ENCODE peak calls at places on chromosome 11, in six cellular contexts. One of them, this sample, is unnamed.

GRCh38 chr11:9004310-9004945 is 627 bp upstream of the NRIP3 start:
- DNase-seq in heart left ventricle: peak; percentile 29
- DNase-seq in CD8-positive, alpha-beta T cell: peak; percentile 10
- DNase-seq in NCI-H460: no peak
- DNase-seq in EH: no peak
- DNase-seq in Ammon's horn: no peak
- DNase-seq in this sample: no peak

GRCh38 chr11:10388096-10388495 is 67.0 kb upstream of the AMPD3 start:
- DNase-seq in Ammon's horn: no peak
- DNase-seq in EH: no peak
- DNase-seq in CD8-positive, alpha-beta T cell: no peak
- DNase-seq in heart left ventricle: no peak
- DNase-seq in NCI-H460: no peak
- DNase-seq in this sample: no peak

GRCh38 chr11:134537941-134538340 is 125.9 kb upstream of the B3GAT1 start:
- DNase-seq in NCI-H460: no peak
- DNase-seq in CD8-positive, alpha-beta T cell: no peak
- DNase-seq in heart left ventricle: no peak
- DNase-seq in EH: no peak
- DNase-seq in Ammon's horn: no peak
- DNase-seq in this sample: no peak

GRCh38 chr11:16820324-16821092 is 82.1 kb downstream of the C11orf58 start:
- DNase-seq in NCI-H460: peak; percentile 34
- DNase-seq in Ammon's horn: peak; percentile 81
- DNase-seq in heart left ventricle: peak; percentile 88
- DNase-seq in CD8-positive, alpha-beta T cell: peak; percentile 42
- DNase-seq in EH: peak; percentile 65
- DNase-seq in this sample: peak; percentile 71

GRCh38 chr11:6251120-6251733 is 8.4 kb upstream of the CCKBR start:
- DNase-seq in NCI-H460: peak; percentile 46
- DNase-seq in CD8-positive, alpha-beta T cell: peak; percentile 14
- DNase-seq in heart left ventricle: peak; percentile 70
- DNase-seq in Ammon's horn: peak; percentile 51
- DNase-seq in EH: peak; percentile 76
- DNase-seq in this sample: peak; percentile 73

GRCh38 chr11:12386745-12387144 is 9.4 kb downstream of the PARVA start:
- DNase-seq in CD8-positive, alpha-beta T cell: no peak
- DNase-seq in Ammon's horn: no peak
- DNase-seq in heart left ventricle: no peak
- DNase-seq in NCI-H460: no peak
- DNase-seq in EH: peak; percentile 46
- DNase-seq in this sample: no peak

GRCh38 chr11:62505112-62505783 is 41.4 kb downstream of the AHNAK start:
- DNase-seq in CD8-positive, alpha-beta T cell: no peak
- DNase-seq in Ammon's horn: no peak
- DNase-seq in EH: no peak
- DNase-seq in heart left ventricle: peak; percentile 46
- DNase-seq in NCI-H460: no peak
- DNase-seq in this sample: no peak

GRCh38 chr11:91091564-91091963 is 868.7 kb upstream of the CHORDC1 start:
- DNase-seq in CD8-positive, alpha-beta T cell: no peak
- DNase-seq in heart left ventricle: no peak
- DNase-seq in EH: no peak
- DNase-seq in NCI-H460: no peak
- DNase-seq in Ammon's horn: no peak
- DNase-seq in this sample: no peak

GRCh38 chr11:4891996-4892640 is 10.4 kb downstream of the OR51T1 start:
- DNase-seq in EH: peak; percentile 71
- DNase-seq in NCI-H460: no peak
- DNase-seq in CD8-positive, alpha-beta T cell: no peak
- DNase-seq in heart left ventricle: no peak
- DNase-seq in Ammon's horn: no peak
- DNase-seq in this sample: peak; percentile 86

GRCh38 chr11:83063073-83063754 is 8.5 kb downstream of the RAB30 start:
- DNase-seq in heart left ventricle: no peak
- DNase-seq in EH: peak; percentile 67
- DNase-seq in Ammon's horn: peak; percentile 7
- DNase-seq in CD8-positive, alpha-beta T cell: no peak
- DNase-seq in NCI-H460: no peak
- DNase-seq in this sample: peak; percentile 56

GRCh38 chr11:86919557-86920210 is 35.5 kb downstream of the FZD4 start:
- DNase-seq in CD8-positive, alpha-beta T cell: no peak
- DNase-seq in NCI-H460: peak; percentile 46
- DNase-seq in heart left ventricle: no peak
- DNase-seq in Ammon's horn: peak; percentile 56
- DNase-seq in EH: peak; percentile 77
- DNase-seq in this sample: peak; percentile 78

GRCh38 chr11:22037505-22037904 is 155.4 kb upstream of the ANO5 start:
- DNase-seq in heart left ventricle: no peak
- DNase-seq in NCI-H460: no peak
- DNase-seq in Ammon's horn: no peak
- DNase-seq in EH: no peak
- DNase-seq in CD8-positive, alpha-beta T cell: no peak
- DNase-seq in this sample: no peak

GRCh38 chr11:68584097-68584496 is 100.2 kb upstream of the GAL start:
- DNase-seq in Ammon's horn: peak; percentile 22
- DNase-seq in CD8-positive, alpha-beta T cell: peak; percentile 31
- DNase-seq in EH: peak; percentile 19
- DNase-seq in heart left ventricle: peak; percentile 59
- DNase-seq in NCI-H460: no peak
- DNase-seq in this sample: no peak

GRCh38 chr11:125457814-125458343 is 38.2 kb downstream of the FEZ1 start:
- DNase-seq in CD8-positive, alpha-beta T cell: no peak
- DNase-seq in NCI-H460: no peak
- DNase-seq in Ammon's horn: peak; percentile 93
- DNase-seq in EH: peak; percentile 61
- DNase-seq in heart left ventricle: peak; percentile 86
- DNase-seq in this sample: peak; percentile 85

GRCh38 chr11:82701847-82702520 is 31.7 kb downstream of the FAM181B start:
- DNase-seq in EH: peak; percentile 28
- DNase-seq in NCI-H460: peak; percentile 31
- DNase-seq in Ammon's horn: peak; percentile 68
- DNase-seq in heart left ventricle: no peak
- DNase-seq in CD8-positive, alpha-beta T cell: no peak
- DNase-seq in this sample: peak; percentile 57

GRCh38 chr11:17578958-17579357 is 31.9 kb downstream of the OTOG start:
- DNase-seq in CD8-positive, alpha-beta T cell: no peak
- DNase-seq in heart left ventricle: peak; percentile 57
- DNase-seq in EH: no peak
- DNase-seq in NCI-H460: no peak
- DNase-seq in Ammon's horn: no peak
- DNase-seq in this sample: peak; percentile 73

GRCh38 chr11:57668467-57668890 is 565 bp downstream of the ZDHHC5 start:
- DNase-seq in NCI-H460: no peak
- DNase-seq in EH: peak; percentile 22
- DNase-seq in heart left ventricle: no peak
- DNase-seq in Ammon's horn: peak; percentile 17
- DNase-seq in CD8-positive, alpha-beta T cell: no peak
- DNase-seq in this sample: no peak

GRCh38 chr11:57513446-57513795 is 2.1 kb downstream of the SLC43A1 start:
- DNase-seq in Ammon's horn: no peak
- DNase-seq in NCI-H460: no peak
- DNase-seq in EH: no peak
- DNase-seq in CD8-positive, alpha-beta T cell: no peak
- DNase-seq in heart left ventricle: no peak
- DNase-seq in this sample: no peak

GRCh38 chr11:31816467-31817053 is 5.4 kb upstream of the PAX6 start:
- DNase-seq in CD8-positive, alpha-beta T cell: no peak
- DNase-seq in NCI-H460: no peak
- DNase-seq in EH: no peak
- DNase-seq in heart left ventricle: no peak
- DNase-seq in Ammon's horn: no peak
- DNase-seq in this sample: peak; percentile 15

GRCh38 chr11:119107538-119108150 is 500 bp downstream of the C2CD2L start:
- DNase-seq in NCI-H460: no peak
- DNase-seq in heart left ventricle: no peak
- DNase-seq in EH: peak; percentile 15
- DNase-seq in Ammon's horn: no peak
- DNase-seq in CD8-positive, alpha-beta T cell: no peak
- DNase-seq in this sample: peak; percentile 13

GRCh38 chr11:20474951-20475517 is 87.5 kb downstream of the PRMT3 start:
- DNase-seq in EH: no peak
- DNase-seq in CD8-positive, alpha-beta T cell: no peak
- DNase-seq in heart left ventricle: no peak
- DNase-seq in NCI-H460: no peak
- DNase-seq in Ammon's horn: peak; percentile 10
- DNase-seq in this sample: no peak

GRCh38 chr11:134360050-134360835 is 28.5 kb downstream of the GLB1L2 start:
- DNase-seq in CD8-positive, alpha-beta T cell: peak; percentile 52
- DNase-seq in heart left ventricle: peak; percentile 76
- DNase-seq in Ammon's horn: peak; percentile 90
- DNase-seq in EH: peak; percentile 6
- DNase-seq in NCI-H460: peak; percentile 74
- DNase-seq in this sample: peak; percentile 1

GRCh38 chr11:74371269-74372039 is 26.8 kb downstream of the PGM2L1 start:
- DNase-seq in NCI-H460: no peak
- DNase-seq in CD8-positive, alpha-beta T cell: no peak
- DNase-seq in heart left ventricle: no peak
- DNase-seq in Ammon's horn: peak; percentile 24
- DNase-seq in EH: peak; percentile 79
- DNase-seq in this sample: peak; percentile 81

This sample was measured in myocyte.